ENCODE peak calls at places on chromosome 7, in nine cellular contexts. L is GM23338, A is neural progenitor cell, P is spleen, U is gastrocnemius medialis, J is heart left ventricle, S is uterus, K is thyroid gland, M is A549. Z is an unnamed sample.

GRCh38 chr7:36132025-36132424 is 21.0 kb upstream of the EEPD1 start:
- DNase-seq in L (no peak), A (no peak), P (no peak), U (no peak), J (no peak), S (no peak), K (no peak), M (no peak), Z (no peak)

GRCh38 chr7:31493714-31494181 is 20.1 kb upstream of the ITPRID1 start:
- DNase-seq in L (peak), A (no peak), P (no peak), U (no peak), J (no peak), S (no peak), K (no peak), M (no peak), Z (no peak)

GRCh38 chr7:42240416-42240815 is 3.4 kb upstream of the GLI3 start:
- DNase-seq in L (no peak), A (no peak), P (no peak), U (no peak), J (no peak), S (no peak), K (no peak), M (no peak), Z (no peak)

GRCh38 chr7:55078465-55079372 is 59.9 kb downstream of the EGFR start:
- DNase-seq in L (peak), A (peak), P (no peak), U (no peak), J (no peak), S (no peak), K (no peak), M (peak), Z (no peak)

GRCh38 chr7:32611700-32612099 is 116.4 kb downstream of the AVL9 start:
- DNase-seq in L (no peak), A (no peak), P (no peak), U (no peak), J (no peak), S (no peak), K (no peak), M (no peak), Z (no peak)

GRCh38 chr7:105187302-105188169 is 173.5 kb downstream of the KMT2E start:
- DNase-seq in L (no peak), A (no peak), P (no peak), U (no peak), J (no peak), S (no peak), K (no peak), M (no peak), Z (no peak)

GRCh38 chr7:23477962-23478866 is 7.9 kb upstream of the IGF2BP3 start:
- DNase-seq in L (no peak), A (no peak), P (no peak), U (no peak), J (no peak), S (no peak), K (no peak), M (no peak), Z (no peak)

GRCh38 chr7:936131-937054 is 18.1 kb downstream of the ADAP1 start:
- DNase-seq in L (no peak), A (no peak), P (peak), U (no peak), J (peak), S (no peak), K (no peak), M (peak), Z (no peak)

GRCh38 chr7:107359520-107360316 is 110.1 kb upstream of the GPR22 start:
- DNase-seq in L (no peak), A (no peak), P (no peak), U (no peak), J (no peak), S (no peak), K (no peak), M (no peak), Z (no peak)

DNA sequence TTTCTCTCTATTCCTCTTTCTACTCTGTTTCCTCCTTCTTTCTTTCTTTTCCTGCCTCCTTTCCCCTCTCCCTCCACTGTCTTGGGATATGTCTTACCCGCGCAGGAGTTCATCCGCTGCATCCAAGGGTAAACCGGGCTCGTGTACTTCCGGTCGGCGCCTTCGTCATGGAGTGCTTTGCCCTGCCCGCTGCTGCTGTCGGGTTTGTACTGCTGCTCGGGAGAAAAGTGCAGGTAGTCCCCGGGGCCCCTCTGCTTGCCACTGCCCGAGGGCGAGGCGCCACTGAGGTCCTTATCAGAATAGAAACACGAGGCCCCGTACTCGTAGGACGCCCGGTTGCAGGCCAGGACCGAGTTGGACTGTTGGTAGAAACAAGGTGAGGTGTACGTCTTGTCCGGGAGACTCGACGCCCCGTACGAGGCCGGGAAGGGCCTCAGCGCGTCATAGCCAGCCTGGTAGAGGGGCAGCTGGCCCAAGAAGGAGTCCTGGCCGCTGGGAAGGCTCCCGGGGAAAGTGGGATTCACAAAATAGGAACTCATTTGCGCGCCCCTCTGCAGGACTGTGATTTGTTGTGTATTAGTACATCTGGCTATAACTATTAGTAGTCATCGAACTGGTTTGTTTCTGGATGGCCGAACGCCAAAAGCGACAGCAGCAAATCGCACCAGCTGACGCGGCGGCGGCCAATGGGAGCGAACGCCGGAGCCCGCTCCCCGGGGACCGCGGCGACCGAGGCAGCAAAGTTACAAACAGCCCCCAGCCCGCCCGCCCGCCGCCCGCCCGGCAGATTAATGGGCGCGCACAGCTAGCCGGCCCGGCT is at the start of gene HOXA6:
- DNase-seq in L (peak), A (no peak), P (peak), U (no peak), J (peak), S (peak), K (no peak), M (no peak), Z (peak)
- H3K27ac ChIP-seq in L (no peak), A (no peak), P (peak), U (peak), J (no peak), S (peak), K (no peak), M (no peak), Z (no peak)

GRCh38 chr7:129948338-129948737 is 4.4 kb downstream of the UBE2H start:
- DNase-seq in L (no peak), A (no peak), P (no peak), U (no peak), J (no peak), S (no peak), K (no peak), M (no peak), Z (no peak)
- H3K4me3 ChIP-seq in L (peak), A (peak), P (no peak), U (peak), J (no peak), S (no peak), K (no peak), M (peak), Z (peak)

DNA sequence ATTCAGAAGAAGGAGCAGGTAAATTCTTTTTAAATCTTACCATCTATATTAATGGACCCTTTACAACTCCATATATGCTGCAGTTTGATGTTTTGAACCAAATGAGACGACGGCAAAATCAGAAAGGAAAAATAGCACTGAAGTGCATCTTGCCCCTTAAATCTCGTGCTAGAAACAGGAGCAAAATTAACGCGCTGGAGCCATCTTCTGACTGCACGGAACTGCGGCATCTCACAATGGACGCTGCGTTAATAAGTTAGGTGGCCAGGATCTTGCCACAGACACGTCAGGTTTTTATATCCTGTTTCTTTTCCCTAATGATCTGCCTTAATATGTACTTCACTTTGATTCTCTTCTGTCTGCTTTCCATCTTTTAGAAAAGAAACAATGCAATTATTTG is 354.5 kb downstream of the TFEC start:
- DNase-seq in L (peak), A (peak), P (no peak), U (no peak), J (no peak), S (peak), K (no peak), M (peak), Z (no peak)
- TF ChIP-seq CTCF in L (peak), A (peak), P (no peak), U (no peak), J (no peak), S (no peak), K (no peak), M (peak), Z (no peak)

GRCh38 chr7:51308738-51309102 is 7.9 kb downstream of the COBL start:
- DNase-seq in L (no peak), A (no peak), P (no peak), U (no peak), J (no peak), S (no peak), K (no peak), M (no peak), Z (no peak)
- H3K27ac ChIP-seq in L (peak), A (no peak), P (no peak), U (peak), J (no peak), S (no peak), K (no peak), M (no peak), Z (no peak)

DNA sequence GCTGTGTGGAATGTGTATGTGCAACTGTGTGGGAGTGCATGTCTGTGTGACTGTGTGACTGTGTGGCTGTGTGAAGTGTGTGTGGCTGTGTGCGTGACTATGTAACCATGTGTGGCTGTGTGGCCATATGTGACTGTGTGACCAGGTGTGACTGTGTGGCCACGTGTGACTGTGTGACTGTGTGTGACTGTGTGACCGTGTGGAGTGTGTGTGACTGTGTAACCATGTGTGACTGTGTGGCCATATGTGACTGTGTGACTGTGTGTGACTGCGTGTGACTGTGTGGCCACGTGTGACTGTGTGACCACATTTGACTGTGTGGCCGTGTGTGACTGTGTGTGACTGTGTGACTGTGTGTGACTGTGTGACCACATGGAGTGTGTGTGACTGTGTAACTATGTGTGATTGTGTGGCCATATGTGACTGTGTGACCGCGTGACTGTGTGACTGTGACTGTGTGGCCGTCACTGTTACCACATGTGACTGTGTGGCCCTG is 502.9 kb downstream of the DNAJB6 start:
- DNase-seq in L (no peak), A (no peak), P (peak), U (no peak), J (no peak), S (no peak), K (no peak), M (no peak), Z (no peak)
- H3K4me3 ChIP-seq in L (no peak), A (no peak), P (no peak), U (no peak), J (no peak), S (no peak), K (no peak), M (no peak), Z (no peak)

DNA sequence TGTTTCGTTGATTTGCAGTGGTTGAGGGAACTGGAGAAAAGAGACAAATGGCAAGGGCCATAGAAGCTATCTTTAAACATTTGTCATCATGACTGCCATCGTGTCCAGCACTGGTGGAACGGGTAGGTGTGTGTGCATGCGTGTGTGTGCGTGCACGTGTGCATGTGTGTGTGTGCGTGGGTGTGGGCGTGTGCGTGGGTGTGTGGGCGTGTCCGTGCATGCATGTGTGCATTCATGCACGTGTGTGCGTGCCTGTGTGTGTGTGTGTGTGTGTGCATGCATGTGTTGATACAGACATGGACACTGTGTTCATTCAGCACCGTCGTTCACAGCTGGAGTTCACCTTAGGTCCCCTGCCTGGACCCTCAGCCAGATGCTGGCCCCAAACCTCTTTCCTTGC is 38.1 kb upstream of the AP5Z1 start:
- DNase-seq in L (no peak), A (no peak), P (no peak), U (no peak), J (no peak), S (no peak), K (no peak), M (no peak), Z (no peak)
- TF ChIP-seq CTCF in L (no peak), A (no peak), P (no peak), U (no peak), J (no peak), S (no peak), K (no peak), M (no peak), Z (no peak)

DNA sequence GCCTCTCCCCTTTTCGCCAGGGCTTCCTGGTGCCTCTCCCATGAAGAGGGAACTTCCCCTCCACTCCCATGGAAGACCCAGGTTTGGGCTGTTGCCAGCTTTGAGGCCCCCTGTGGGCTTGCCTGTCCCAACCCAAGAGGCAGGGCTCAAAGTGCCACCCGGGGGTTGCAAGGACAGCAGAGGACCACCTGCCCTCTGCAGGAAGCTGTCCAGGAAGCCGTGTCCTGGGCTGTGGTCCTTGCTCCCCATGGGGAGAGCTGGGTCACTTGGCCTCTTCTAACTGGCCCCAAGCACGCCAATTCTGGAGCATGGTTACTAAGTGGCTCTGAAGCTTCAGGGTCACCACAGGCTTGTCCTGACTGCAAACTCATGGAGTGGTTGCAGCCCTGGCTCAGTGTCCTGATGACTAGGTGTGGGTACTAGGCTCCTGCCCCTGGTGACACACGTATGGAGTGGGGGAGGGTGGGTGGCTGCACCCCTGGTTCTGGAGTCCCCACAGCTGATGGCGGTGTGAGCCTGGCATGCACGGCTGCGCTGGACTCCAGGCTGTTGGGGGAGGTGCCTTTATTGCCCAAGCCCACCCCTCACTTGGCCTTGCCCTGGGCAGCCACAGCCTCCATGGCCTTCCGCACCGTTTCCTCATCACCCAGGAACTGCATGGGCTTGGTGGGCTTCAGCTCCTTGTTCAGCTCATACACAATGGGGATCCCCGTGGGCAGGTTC is 3.0 kb downstream of the PGAM2 start:
- DNase-seq in L (no peak), A (no peak), P (peak), U (no peak), J (peak), S (no peak), K (peak), M (no peak), Z (peak)
- H3K27ac ChIP-seq in L (no peak), A (no peak), P (peak), U (peak), J (no peak), S (no peak), K (no peak), M (no peak), Z (no peak)

GRCh38 chr7:12007591-12007990 is 175.6 kb upstream of the THSD7A start:
- DNase-seq in L (no peak), A (no peak), P (no peak), U (no peak), J (no peak), S (no peak), K (no peak), M (no peak), Z (no peak)
- H3K4me3 ChIP-seq in L (no peak), A (no peak), P (no peak), U (no peak), J (no peak), S (no peak), K (no peak), M (no peak), Z (no peak)

DNA sequence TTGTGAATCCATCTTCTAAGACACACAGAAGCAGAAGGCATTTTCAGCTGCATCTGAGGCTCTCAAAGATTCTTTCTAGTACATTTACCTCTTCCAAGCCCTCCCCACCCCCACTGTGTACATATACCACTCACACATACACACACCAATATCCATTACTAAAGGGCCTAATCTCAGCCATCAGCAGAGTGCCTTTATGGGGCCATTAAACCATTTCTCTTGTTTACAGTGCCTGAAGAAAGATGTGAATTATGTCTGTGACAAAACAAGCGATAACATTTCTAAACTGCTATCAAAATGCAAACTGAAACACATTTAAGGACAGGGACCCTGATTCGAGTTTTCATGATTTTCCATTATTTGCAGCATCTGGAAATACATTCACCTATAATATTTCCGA is 40.0 kb downstream of the ETV1 start:
- DNase-seq in L (no peak), A (no peak), P (no peak), U (no peak), J (no peak), S (no peak), K (no peak), M (no peak), Z (no peak)
- TF ChIP-seq CTCF in L (no peak), A (no peak), P (no peak), U (no peak), J (no peak), S (no peak), K (no peak), M (no peak), Z (no peak)